ENCODE peak calls at places on chromosomes 11 and 22, in ten cellular contexts. L is AG10803, W is choroid plexus epithelial cell, Q is neural progenitor cell, R is transverse colon, H is testis, T is uterus, K is kidney, N is colonic mucosa, J is right lobe of liver. U is an unnamed sample.
A peak's percentile ranks its signal among the peaks of the same experiment; 100 is the strongest.

GRCh38 chr11:106880121-106880520 is 138.2 kb downstream of the GUCY1A2 start:
- DNase-seq in H (no peak), R (no peak), K (no peak), W (no peak), L (no peak), T (no peak), N (no peak), J (no peak), Q (peak; percentile 86), U (no peak)

GRCh38 chr11:104390696-104391095 is 226.7 kb upstream of the PDGFD start:
- DNase-seq in J (no peak), K (no peak), W (peak; percentile 49), H (no peak), R (no peak), Q (peak; percentile 13), T (no peak), L (peak; percentile 58), N (no peak), U (no peak)

GRCh38 chr11:8059571-8060011 is 21.4 kb upstream of the TUB start:
- DNase-seq in K (no peak), R (no peak), J (peak; percentile 41), N (no peak), T (peak; percentile 53), W (no peak), Q (no peak), H (peak; percentile 68), L (no peak), U (no peak)

GRCh38 chr22:32577591-32577990 is 103.0 kb downstream of the FBXO7 start:
- DNase-seq in W (no peak), J (no peak), L (no peak), N (no peak), Q (no peak), R (no peak), H (no peak), T (no peak), K (no peak), U (no peak)

GRCh38 chr11:32829157-32829679 is 509 bp upstream of the PRRG4 start:
- DNase-seq in J (no peak), N (no peak), T (no peak), Q (no peak), W (peak; percentile 13), L (no peak), K (no peak), H (no peak), R (no peak), U (peak; percentile 36)

GRCh38 chr11:119852741-119853140 is 123.7 kb upstream of the NECTIN1 start:
- DNase-seq in J (no peak), R (no peak), L (no peak), K (no peak), W (no peak), H (no peak), T (no peak), N (no peak), Q (no peak), U (no peak)

GRCh38 chr22:41341990-41342389 is 39.8 kb upstream of the TEF start:
- DNase-seq in J (no peak), L (no peak), W (peak; percentile 30), R (no peak), K (no peak), H (no peak), Q (no peak), T (no peak), N (no peak), U (no peak)

GRCh38 chr11:6612816-6613136 is 760 bp upstream of the TAF10 start:
- DNase-seq in H (no peak), L (no peak), W (no peak), N (peak; percentile 74), Q (peak; percentile 64), R (peak; percentile 70), J (peak; percentile 49), K (peak; percentile 49), T (no peak), U (no peak)

GRCh38 chr11:94734563-94735275 is 33.4 kb upstream of the AMOTL1 start:
- DNase-seq in N (no peak), K (no peak), L (no peak), J (no peak), Q (peak; percentile 43), W (peak; percentile 49), R (no peak), H (no peak), T (no peak), U (peak; percentile 53)

GRCh38 chr11:94739331-94739730 is 28.8 kb upstream of the AMOTL1 start:
- DNase-seq in R (no peak), N (no peak), K (no peak), L (no peak), Q (peak; percentile 6), T (no peak), H (no peak), W (no peak), J (no peak), U (no peak)

GRCh38 chr11:94738746-94739145 is 29.4 kb upstream of the AMOTL1 start:
- DNase-seq in N (no peak), H (no peak), T (no peak), L (no peak), K (no peak), J (no peak), R (no peak), Q (no peak), W (no peak), U (no peak)

GRCh38 chr11:94735907-94736306 is 32.2 kb upstream of the AMOTL1 start:
- DNase-seq in R (no peak), K (no peak), Q (no peak), T (no peak), W (no peak), L (no peak), N (no peak), J (no peak), H (no peak), U (no peak)

GRCh38 chr11:94737171-94737611 is 31.0 kb upstream of the AMOTL1 start:
- DNase-seq in W (peak; percentile 64), K (no peak), J (no peak), N (no peak), H (no peak), L (peak; percentile 64), R (no peak), T (no peak), Q (no peak), U (peak; percentile 43)
- H3K4me3 ChIP-seq in W (no peak overlapping the region), K (no peak overlapping the region), J (no peak overlapping the region), N (no peak overlapping the region), H (no peak overlapping the region), L (no peak overlapping the region), R (no peak overlapping the region), T (no peak overlapping the region), Q (no peak overlapping the region), U (no peak overlapping the region)

GRCh38 chr11:109521571-109522086 is 99.6 kb downstream of the C11orf87 start:
- DNase-seq in H (no peak), J (no peak), K (no peak), Q (no peak), R (no peak), T (no peak), L (no peak), W (no peak), N (no peak), U (peak; percentile 55)

GRCh38 chr11:109519253-109519652 is 97.3 kb downstream of the C11orf87 start:
- DNase-seq in Q (no peak), N (no peak), H (no peak), T (no peak), L (no peak), R (no peak), J (no peak), W (no peak), K (no peak), U (no peak)

GRCh38 chr11:109526061-109526460 is 104.1 kb downstream of the C11orf87 start:
- DNase-seq in W (no peak), J (no peak), Q (no peak), N (no peak), R (no peak), L (no peak), K (no peak), T (no peak), H (no peak), U (no peak)

GRCh38 chr11:109527496-109527895 is 105.5 kb downstream of the C11orf87 start:
- DNase-seq in R (no peak), T (no peak), J (no peak), L (peak; percentile 76), N (no peak), K (no peak), H (no peak), Q (no peak), W (peak; percentile 28), U (no peak)

DNA sequence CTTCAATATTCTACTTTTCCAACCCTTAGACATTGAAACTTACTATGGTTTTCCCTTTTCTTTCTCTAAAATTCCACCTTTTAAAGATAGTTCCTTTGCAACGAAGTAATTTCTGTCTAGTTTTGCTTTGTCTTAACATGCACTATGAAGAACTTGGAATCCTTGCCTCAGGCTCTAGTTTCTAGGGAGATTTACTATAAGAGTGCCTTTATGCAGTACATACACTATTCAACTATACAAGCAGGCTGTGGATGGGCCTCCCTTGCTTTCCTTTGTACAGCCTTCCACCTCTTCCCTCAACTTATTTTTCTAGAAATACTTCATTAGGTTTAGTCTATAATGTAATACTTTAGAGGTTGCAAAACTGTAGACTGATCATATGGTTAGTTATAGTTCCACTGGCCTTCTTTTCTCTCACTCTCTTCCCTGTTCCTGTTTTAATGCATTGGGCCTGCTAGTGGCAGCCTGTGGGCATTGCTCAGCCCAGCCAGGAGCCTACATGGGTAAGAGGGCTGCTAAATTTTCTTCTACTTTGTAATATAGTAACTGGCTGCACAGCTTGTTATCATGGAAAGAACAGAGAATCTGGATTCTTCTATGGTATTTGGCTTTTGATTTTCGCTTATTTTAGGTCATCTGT is 100.2 kb downstream of the C11orf87 start:
- DNase-seq in W (no peak), Q (no peak), T (no peak), N (no peak), H (no peak), J (no peak), R (no peak), L (no peak), K (no peak), U (peak; percentile 49)
- TF ChIP-seq CTCF in W (no peak), Q (peak; percentile 21), T (no peak), N (no peak), H (no peak), J (no peak), R (no peak), L (no peak), K (no peak), U (peak; percentile 17)

GRCh38 chr11:116428638-116428975 is 344.2 kb downstream of the BUD13 start:
- DNase-seq in W (no peak), N (no peak), L (no peak), J (no peak), Q (no peak), T (no peak), R (no peak), H (no peak), K (no peak), U (no peak)

GRCh38 chr11:116424615-116425261 is 348.0 kb downstream of the BUD13 start:
- DNase-seq in R (no peak), Q (no peak), K (no peak), N (no peak), L (no peak), W (no peak), J (no peak), H (peak; percentile 62), T (no peak), U (no peak)

GRCh38 chr11:116426761-116427160 is 346.0 kb downstream of the BUD13 start:
- DNase-seq in Q (no peak), J (no peak), K (no peak), T (no peak), N (no peak), L (no peak), W (no peak), H (no peak), R (no peak), U (no peak)

GRCh38 chr11:116427903-116428637 is 344.7 kb downstream of the BUD13 start:
- DNase-seq in H (peak; percentile 67), T (peak; percentile 56), N (peak; percentile 54), W (no peak), Q (peak; percentile 32), L (no peak), J (no peak), K (no peak), R (no peak), U (no peak)

GRCh38 chr11:116427337-116427902 is 345.4 kb downstream of the BUD13 start:
- DNase-seq in T (no peak), N (peak; percentile 23), Q (no peak), L (no peak), W (no peak), R (no peak), J (no peak), H (no peak), K (no peak), U (no peak)
- H3K4me3 ChIP-seq in T (no peak overlapping the region), N (no peak overlapping the region), Q (no peak overlapping the region), L (no peak overlapping the region), W (no peak overlapping the region), R (no peak overlapping the region), J (no peak overlapping the region), H (no peak overlapping the region), K (no peak overlapping the region), U (no peak overlapping the region)

DNA sequence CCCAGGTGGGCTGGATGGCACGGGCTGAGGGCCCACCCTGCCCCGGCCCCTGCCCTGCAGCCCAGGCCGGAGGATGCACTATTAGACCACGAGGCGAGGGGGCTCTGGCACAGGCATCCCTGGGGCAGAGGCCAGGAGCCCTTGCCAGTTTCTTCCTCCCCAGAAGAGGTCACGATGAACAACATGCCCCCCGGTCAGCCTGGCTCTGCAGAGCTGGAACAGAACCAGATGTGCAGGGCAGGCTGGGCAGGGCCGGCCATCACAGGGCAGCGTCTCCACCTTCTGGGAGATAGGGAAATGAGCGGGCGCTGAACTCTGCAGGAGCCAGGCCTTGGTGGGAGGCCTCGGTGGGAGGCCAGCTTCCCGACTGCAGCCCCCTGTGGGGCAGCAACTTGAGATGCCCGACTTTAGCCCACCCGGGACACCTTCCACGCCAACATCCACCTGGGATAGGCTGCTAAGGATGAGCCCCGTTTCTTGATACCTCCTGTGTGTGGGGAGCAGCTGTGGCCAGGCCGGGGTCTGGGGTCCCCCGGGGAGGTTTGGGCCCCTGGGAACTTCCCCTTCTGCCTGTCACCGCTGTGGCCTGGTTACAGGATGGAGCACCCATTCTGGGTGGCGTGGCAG is 21.8 kb upstream of the GNB1L start:
- DNase-seq in N (peak; percentile 32), Q (no peak), T (peak; percentile 35), J (no peak), K (peak; percentile 72), L (no peak), R (no peak), W (no peak), H (no peak), U (no peak)
- TF ChIP-seq CTCF in N (no peak), Q (no peak), T (no peak), J (no peak), K (no peak), L (no peak), R (no peak), W (no peak), H (no peak), U (no peak)

U was measured in epithelial cell of esophagus.